ENCODE peak calls at places on chromosomes 2 and 18, in seven cellular contexts. One of them, this sample, is unnamed.

GRCh38 chr2:174633621-174633927 is 36.0 kb upstream of the WIPF1 start:
- DNase-seq in body of pancreas: no peak
- DNase-seq in tibial nerve: no peak
- DNase-seq in MM.1S: peak; percentile 39
- DNase-seq in neural progenitor cell: peak; percentile 20
- DNase-seq in gastrocnemius medialis: no peak
- DNase-seq in heart left ventricle: peak; percentile 32
- DNase-seq in this sample: no peak

GRCh38 chr2:109321570-109321969 is 192.6 kb downstream of the SH3RF3 start:
- DNase-seq in neural progenitor cell: no peak
- DNase-seq in MM.1S: no peak
- DNase-seq in heart left ventricle: no peak
- DNase-seq in gastrocnemius medialis: no peak
- DNase-seq in tibial nerve: no peak
- DNase-seq in body of pancreas: no peak
- DNase-seq in this sample: no peak

GRCh38 chr2:101802329-101802728 is 104.8 kb downstream of the MAP4K4 start:
- DNase-seq in body of pancreas: peak; percentile 61
- DNase-seq in gastrocnemius medialis: no peak
- DNase-seq in neural progenitor cell: no peak
- DNase-seq in tibial nerve: no peak
- DNase-seq in heart left ventricle: peak; percentile 34
- DNase-seq in MM.1S: no peak
- DNase-seq in this sample: no peak

GRCh38 chr2:236776695-236777251 is 207.1 kb downstream of the ACKR3 start:
- DNase-seq in MM.1S: no peak
- DNase-seq in body of pancreas: no peak
- DNase-seq in heart left ventricle: no peak
- DNase-seq in gastrocnemius medialis: no peak
- DNase-seq in tibial nerve: peak; percentile 46
- DNase-seq in neural progenitor cell: no peak
- DNase-seq in this sample: no peak

GRCh38 chr18:73352546-73352945 is 484.8 kb upstream of the NETO1 start:
- DNase-seq in MM.1S: no peak
- DNase-seq in body of pancreas: no peak
- DNase-seq in heart left ventricle: peak; percentile 34
- DNase-seq in gastrocnemius medialis: no peak
- DNase-seq in tibial nerve: no peak
- DNase-seq in neural progenitor cell: no peak
- DNase-seq in this sample: no peak

GRCh38 chr2:199716807-199717586 is 134.0 kb downstream of the FTCDNL1 start:
- DNase-seq in MM.1S: no peak
- DNase-seq in gastrocnemius medialis: no peak
- DNase-seq in neural progenitor cell: no peak
- DNase-seq in body of pancreas: no peak
- DNase-seq in heart left ventricle: no peak
- DNase-seq in tibial nerve: no peak
- DNase-seq in this sample: no peak

GRCh38 chr2:200751786-200752185 is 59.9 kb upstream of the BZW1 start:
- DNase-seq in gastrocnemius medialis: no peak
- DNase-seq in MM.1S: no peak
- DNase-seq in tibial nerve: no peak
- DNase-seq in body of pancreas: no peak
- DNase-seq in neural progenitor cell: no peak
- DNase-seq in heart left ventricle: no peak
- DNase-seq in this sample: no peak

GRCh38 chr2:224145751-224146355 is 106.8 kb upstream of the SERPINE2 start:
- DNase-seq in heart left ventricle: peak; percentile 68
- DNase-seq in neural progenitor cell: no peak
- DNase-seq in tibial nerve: no peak
- DNase-seq in gastrocnemius medialis: no peak
- DNase-seq in body of pancreas: no peak
- DNase-seq in MM.1S: no peak
- DNase-seq in this sample: peak; percentile 17

GRCh38 chr2:158482594-158482993 is 25.8 kb downstream of the PKP4 start:
- DNase-seq in tibial nerve: no peak
- DNase-seq in body of pancreas: no peak
- DNase-seq in gastrocnemius medialis: no peak
- DNase-seq in MM.1S: no peak
- DNase-seq in heart left ventricle: no peak
- DNase-seq in neural progenitor cell: no peak
- DNase-seq in this sample: no peak

GRCh38 chr2:45729753-45730512 is 78.5 kb downstream of the PRKCE start:
- DNase-seq in tibial nerve: no peak
- DNase-seq in neural progenitor cell: peak; percentile 25
- DNase-seq in heart left ventricle: no peak
- DNase-seq in gastrocnemius medialis: no peak
- DNase-seq in MM.1S: no peak
- DNase-seq in body of pancreas: no peak
- DNase-seq in this sample: no peak

GRCh38 chr18:34458371-34458770 is 233.7 kb upstream of the NOL4 start:
- DNase-seq in MM.1S: no peak
- DNase-seq in tibial nerve: no peak
- DNase-seq in heart left ventricle: no peak
- DNase-seq in body of pancreas: no peak
- DNase-seq in neural progenitor cell: no peak
- DNase-seq in gastrocnemius medialis: no peak
- DNase-seq in this sample: no peak

GRCh38 chr2:221532641-221533040 is 39.5 kb downstream of the EPHA4 start:
- DNase-seq in tibial nerve: no peak
- DNase-seq in gastrocnemius medialis: no peak
- DNase-seq in heart left ventricle: no peak
- DNase-seq in MM.1S: no peak
- DNase-seq in neural progenitor cell: no peak
- DNase-seq in body of pancreas: no peak
- DNase-seq in this sample: no peak

GRCh38 chr2:107255744-107256143 is 369.8 kb upstream of the ST6GAL2 start:
- DNase-seq in gastrocnemius medialis: no peak
- DNase-seq in MM.1S: no peak
- DNase-seq in tibial nerve: no peak
- DNase-seq in neural progenitor cell: no peak
- DNase-seq in body of pancreas: no peak
- DNase-seq in heart left ventricle: no peak
- DNase-seq in this sample: no peak

GRCh38 chr2:96253006-96253405 is 12.8 kb downstream of the TMEM127 start:
- DNase-seq in tibial nerve: no peak
- DNase-seq in body of pancreas: no peak
- DNase-seq in heart left ventricle: no peak
- DNase-seq in gastrocnemius medialis: no peak
- DNase-seq in neural progenitor cell: no peak
- DNase-seq in MM.1S: no peak
- DNase-seq in this sample: no peak

GRCh38 chr2:96254592-96254991 is 11.2 kb downstream of the TMEM127 start:
- DNase-seq in neural progenitor cell: no peak
- DNase-seq in heart left ventricle: peak; percentile 52
- DNase-seq in gastrocnemius medialis: no peak
- DNase-seq in tibial nerve: peak; percentile 33
- DNase-seq in MM.1S: no peak
- DNase-seq in body of pancreas: no peak
- DNase-seq in this sample: no peak

GRCh38 chr2:96250188-96250587 is 15.6 kb downstream of the TMEM127 start:
- DNase-seq in tibial nerve: no peak
- DNase-seq in gastrocnemius medialis: no peak
- DNase-seq in neural progenitor cell: no peak
- DNase-seq in heart left ventricle: no peak
- DNase-seq in MM.1S: no peak
- DNase-seq in body of pancreas: no peak
- DNase-seq in this sample: no peak

GRCh38 chr2:96251721-96252292 is 14.0 kb downstream of the TMEM127 start:
- DNase-seq in neural progenitor cell: peak; percentile 73
- DNase-seq in heart left ventricle: peak; percentile 82
- DNase-seq in body of pancreas: peak; percentile 37
- DNase-seq in gastrocnemius medialis: peak; percentile 90
- DNase-seq in tibial nerve: peak; percentile 35
- DNase-seq in MM.1S: no peak
- DNase-seq in this sample: peak; percentile 49

GRCh38 chr2:96252526-96252925 is 13.3 kb downstream of the TMEM127 start:
- DNase-seq in body of pancreas: no peak
- DNase-seq in neural progenitor cell: no peak
- DNase-seq in MM.1S: no peak
- DNase-seq in heart left ventricle: no peak
- DNase-seq in gastrocnemius medialis: no peak
- DNase-seq in tibial nerve: no peak
- DNase-seq in this sample: no peak
- H3K27ac ChIP-seq in body of pancreas: no peak overlapping the region
- H3K27ac ChIP-seq in neural progenitor cell: no peak overlapping the region
- H3K27ac ChIP-seq in MM.1S: no peak overlapping the region
- H3K27ac ChIP-seq in heart left ventricle: peak overlapping the region; percentile 63
- H3K27ac ChIP-seq in gastrocnemius medialis: peak overlapping the region; percentile 94
- H3K27ac ChIP-seq in tibial nerve: no peak overlapping the region
- H3K27ac ChIP-seq in this sample: no peak overlapping the region

GRCh38 chr2:176122633-176123482 is at the start of gene HOXD9:
- DNase-seq in heart left ventricle: no peak
- DNase-seq in body of pancreas: no peak
- DNase-seq in gastrocnemius medialis: peak; percentile 53
- DNase-seq in tibial nerve: peak; percentile 65
- DNase-seq in neural progenitor cell: peak; percentile 67
- DNase-seq in MM.1S: no peak
- DNase-seq in this sample: peak; percentile 92

GRCh38 chr2:176124358-176125214 is 2.1 kb downstream of the HOXD9 start:
- DNase-seq in neural progenitor cell: no peak
- DNase-seq in heart left ventricle: no peak
- DNase-seq in MM.1S: no peak
- DNase-seq in tibial nerve: no peak
- DNase-seq in body of pancreas: no peak
- DNase-seq in gastrocnemius medialis: no peak
- DNase-seq in this sample: peak; percentile 35

GRCh38 chr2:176123483-176123843 is 944 bp downstream of the HOXD9 start:
- DNase-seq in gastrocnemius medialis: no peak
- DNase-seq in MM.1S: no peak
- DNase-seq in neural progenitor cell: no peak
- DNase-seq in tibial nerve: no peak
- DNase-seq in heart left ventricle: no peak
- DNase-seq in body of pancreas: no peak
- DNase-seq in this sample: no peak

GRCh38 chr2:176125215-176126054 is 2.9 kb downstream of the HOXD9 start:
- DNase-seq in tibial nerve: no peak
- DNase-seq in body of pancreas: no peak
- DNase-seq in gastrocnemius medialis: no peak
- DNase-seq in heart left ventricle: no peak
- DNase-seq in MM.1S: no peak
- DNase-seq in neural progenitor cell: no peak
- DNase-seq in this sample: no peak

GRCh38 chr2:176123847-176124273 is 1.3 kb downstream of the HOXD9 start:
- DNase-seq in body of pancreas: no peak
- DNase-seq in MM.1S: no peak
- DNase-seq in tibial nerve: no peak
- DNase-seq in heart left ventricle: no peak
- DNase-seq in gastrocnemius medialis: no peak
- DNase-seq in neural progenitor cell: no peak
- DNase-seq in this sample: peak; percentile 31
- H3K27me3 ChIP-seq in body of pancreas: peaks cover 62% of the 10 kb centered on the region
- H3K27me3 ChIP-seq in MM.1S: peaks cover 34% of the 10 kb centered on the region
- H3K27me3 ChIP-seq in tibial nerve: peaks cover 98% of the 10 kb centered on the region
- H3K27me3 ChIP-seq in heart left ventricle: peaks cover 76% of the 10 kb centered on the region
- H3K27me3 ChIP-seq in gastrocnemius medialis: peaks cover 44% of the 10 kb centered on the region
- H3K27me3 ChIP-seq in neural progenitor cell: peaks cover 100% of the 10 kb centered on the region
- H3K27me3 ChIP-seq in this sample: no peaks in the 10 kb centered on the region

GRCh38 chr2:27593240-27593639 is 10.4 kb downstream of the ZNF512 start:
- DNase-seq in tibial nerve: no peak
- DNase-seq in neural progenitor cell: no peak
- DNase-seq in heart left ventricle: no peak
- DNase-seq in MM.1S: no peak
- DNase-seq in body of pancreas: no peak
- DNase-seq in gastrocnemius medialis: no peak
- DNase-seq in this sample: no peak
- H3K9me3 ChIP-seq in tibial nerve: peaks cover 59% of the 10 kb centered on the region
- H3K9me3 ChIP-seq in neural progenitor cell: peaks cover 19% of the 10 kb centered on the region
- H3K9me3 ChIP-seq in heart left ventricle: peaks cover 50% of the 10 kb centered on the region
- H3K9me3 ChIP-seq in MM.1S: no peaks in the 10 kb centered on the region
- H3K9me3 ChIP-seq in body of pancreas: no peaks in the 10 kb centered on the region
- H3K9me3 ChIP-seq in gastrocnemius medialis: no peaks in the 10 kb centered on the region
- H3K9me3 ChIP-seq in this sample: no peaks in the 10 kb centered on the region

DNA sequence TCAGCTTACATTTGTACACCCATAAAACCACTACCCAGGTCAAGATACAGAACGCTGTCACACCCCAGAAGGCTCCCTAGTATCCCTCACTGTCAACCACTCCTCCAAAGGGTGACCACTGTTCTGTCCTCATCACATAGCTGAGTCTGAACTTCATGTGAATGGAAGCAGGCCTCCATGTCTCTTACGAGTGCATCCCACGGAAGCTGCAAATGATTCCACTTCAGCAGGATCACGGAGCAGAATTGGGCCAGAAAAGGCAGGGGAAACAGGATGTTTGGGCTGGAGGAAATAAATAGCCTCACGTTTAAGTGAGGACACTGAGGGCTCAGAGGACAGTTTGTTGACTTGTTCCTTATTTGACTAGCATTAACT is 38.4 kb downstream of the LBH start:
- DNase-seq in gastrocnemius medialis: no peak
- DNase-seq in neural progenitor cell: no peak
- DNase-seq in tibial nerve: no peak
- DNase-seq in MM.1S: no peak
- DNase-seq in body of pancreas: no peak
- DNase-seq in heart left ventricle: no peak
- DNase-seq in this sample: no peak
- H3K27ac ChIP-seq in gastrocnemius medialis: no peak overlapping the region
- H3K27ac ChIP-seq in neural progenitor cell: no peak overlapping the region
- H3K27ac ChIP-seq in tibial nerve: no peak overlapping the region
- H3K27ac ChIP-seq in MM.1S: no peak overlapping the region
- H3K27ac ChIP-seq in body of pancreas: no peak overlapping the region
- H3K27ac ChIP-seq in heart left ventricle: no peak overlapping the region
- H3K27ac ChIP-seq in this sample: no peak overlapping the region

DNA sequence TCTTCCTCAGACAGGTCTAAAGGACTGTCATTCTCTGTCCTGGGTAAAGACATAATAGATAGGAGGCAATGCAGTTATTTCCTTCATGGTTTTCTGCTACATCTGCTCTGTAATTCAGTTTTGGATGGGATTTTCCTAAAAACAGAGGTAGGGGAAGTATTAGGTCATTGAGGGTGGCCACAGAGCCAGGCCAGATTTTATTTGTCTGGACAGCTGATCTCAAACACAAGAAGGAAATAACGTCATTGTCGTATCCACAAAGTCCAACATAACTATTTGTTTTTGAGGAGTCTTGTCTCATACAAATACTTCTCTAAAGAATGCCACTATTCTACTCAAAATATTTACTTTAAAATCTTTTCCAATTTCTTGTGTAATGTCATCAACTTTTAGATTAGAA is 154.8 kb upstream of the MAP2 start:
- DNase-seq in body of pancreas: no peak
- DNase-seq in neural progenitor cell: no peak
- DNase-seq in heart left ventricle: no peak
- DNase-seq in gastrocnemius medialis: no peak
- DNase-seq in MM.1S: no peak
- DNase-seq in tibial nerve: no peak
- DNase-seq in this sample: no peak
- H3K27me3 ChIP-seq in body of pancreas: no peaks in the 10 kb centered on the region
- H3K27me3 ChIP-seq in neural progenitor cell: no peaks in the 10 kb centered on the region
- H3K27me3 ChIP-seq in heart left ventricle: no peaks in the 10 kb centered on the region
- H3K27me3 ChIP-seq in gastrocnemius medialis: no peaks in the 10 kb centered on the region
- H3K27me3 ChIP-seq in MM.1S: no peaks in the 10 kb centered on the region
- H3K27me3 ChIP-seq in tibial nerve: no peaks in the 10 kb centered on the region
- H3K27me3 ChIP-seq in this sample: no peaks in the 10 kb centered on the region

GRCh38 chr2:15986068-15986560 is 45.8 kb downstream of the MYCN start:
- DNase-seq in heart left ventricle: no peak
- DNase-seq in neural progenitor cell: no peak
- DNase-seq in gastrocnemius medialis: no peak
- DNase-seq in body of pancreas: no peak
- DNase-seq in tibial nerve: no peak
- DNase-seq in MM.1S: no peak
- DNase-seq in this sample: no peak
- H3K9me3 ChIP-seq in heart left ventricle: no peaks in the 10 kb centered on the region
- H3K9me3 ChIP-seq in neural progenitor cell: no peaks in the 10 kb centered on the region
- H3K9me3 ChIP-seq in gastrocnemius medialis: no peaks in the 10 kb centered on the region
- H3K9me3 ChIP-seq in body of pancreas: no peaks in the 10 kb centered on the region
- H3K9me3 ChIP-seq in tibial nerve: no peaks in the 10 kb centered on the region
- H3K9me3 ChIP-seq in MM.1S: no peaks in the 10 kb centered on the region
- H3K9me3 ChIP-seq in this sample: no peaks in the 10 kb centered on the region